ENCODE peak calls at places on chromosomes 3 and 15, in four cellular contexts. A, Q, N and W are unnamed samples.

GRCh38 chr15:66886686-66887273 is 178.6 kb upstream of the SMAD3 start:
- DNase-seq in A (no peak), Q (no peak), N (no peak), W (no peak)

GRCh38 chr3:188196232-188196990 is 42.5 kb downstream of the LPP start:
- DNase-seq in A (no peak), Q (no peak), N (no peak), W (no peak)

GRCh38 chr3:170467007-170467406 is 48.3 kb downstream of the CLDN11 start:
- DNase-seq in A (no peak), Q (no peak), N (no peak), W (no peak)

GRCh38 chr15:48875241-48875640 is 2.7 kb upstream of the EID1 start:
- DNase-seq in A (no peak), Q (no peak), N (no peak), W (no peak)

GRCh38 chr3:66442254-66443249 is 58.3 kb downstream of the LRIG1 start:
- DNase-seq in A (peak), Q (no peak), N (peak), W (peak)

GRCh38 chr3:8987673-8988655 is 24.7 kb upstream of the RAD18 start:
- DNase-seq in A (peak), Q (no peak), N (peak), W (no peak)

GRCh38 chr3:66639794-66640356 is 139.1 kb upstream of the LRIG1 start:
- DNase-seq in A (no peak), Q (no peak), N (no peak), W (no peak)

GRCh38 chr3:172685331-172686214 is 25.3 kb downstream of the NCEH1 start:
- DNase-seq in A (no peak), Q (no peak), N (no peak), W (no peak)

GRCh38 chr15:97902140-97902780 is 58.2 kb upstream of the ARRDC4 start:
- DNase-seq in A (no peak), Q (no peak), N (no peak), W (peak)

GRCh38 chr3:142332390-142332789 is 107.0 kb upstream of the GK5 start:
- DNase-seq in A (no peak), Q (no peak), N (no peak), W (no peak)

GRCh38 chr3:172103724-172104123 is 64.3 kb downstream of the FNDC3B start:
- DNase-seq in A (no peak), Q (peak), N (peak), W (no peak)

GRCh38 chr3:28347374-28348285 is 891 bp upstream of the ZCWPW2 start:
- DNase-seq in A (no peak), Q (no peak), N (no peak), W (peak)

GRCh38 chr3:35201221-35201620 is 438.1 kb upstream of the ARPP21 start:
- DNase-seq in A (no peak), Q (no peak), N (no peak), W (no peak)

GRCh38 chr15:62464705-62465104 is 299.6 kb upstream of the C2CD4B start:
- DNase-seq in A (no peak), Q (no peak), N (no peak), W (peak)

GRCh38 chr3:180085122-180085710 is 48.5 kb upstream of the PEX5L start:
- DNase-seq in A (no peak), Q (no peak), N (no peak), W (no peak)

GRCh38 chr3:77256584-77257488 is 216.9 kb downstream of the ROBO2 start:
- DNase-seq in A (no peak), Q (no peak), N (no peak), W (no peak)

GRCh38 chr15:42194502-42194901 is 13.6 kb downstream of the VPS39 start:
- DNase-seq in A (no peak), Q (no peak), N (no peak), W (no peak)

GRCh38 chr15:79844221-79844620 is 52.6 kb downstream of the MTHFS start:
- DNase-seq in A (no peak), Q (no peak), N (no peak), W (no peak)

GRCh38 chr3:183182732-183183610 is 20.4 kb upstream of the LAMP3 start:
- DNase-seq in A (no peak), Q (no peak), N (no peak), W (no peak)

GRCh38 chr3:174640932-174641331 is 218.2 kb upstream of the NAALADL2 start:
- DNase-seq in A (no peak), Q (no peak), N (no peak), W (no peak)

GRCh38 chr3:1501396-1501795 is 408.6 kb downstream of the CNTN6 start:
- DNase-seq in A (no peak), Q (no peak), N (no peak), W (no peak)

GRCh38 chr3:182909318-182910040 is 70.9 kb downstream of the DCUN1D1 start:
- DNase-seq in A (no peak), Q (no peak), N (peak), W (no peak)

GRCh38 chr3:52880474-52880873 is 16.9 kb downstream of the STIMATE start:
- DNase-seq in A (no peak), Q (no peak), N (no peak), W (no peak)

GRCh38 chr15:75640483-75641175 is 605 bp upstream of the IMP3 start:
- DNase-seq in A (no peak), Q (no peak), N (peak), W (no peak)

GRCh38 chr3:14925729-14926591 is 21.4 kb upstream of the NR2C2 start:
- DNase-seq in A (peak), Q (no peak), N (peak), W (no peak)

GRCh38 chr3:65776494-65776893 is 262.2 kb downstream of the MAGI1 start:
- DNase-seq in A (no peak), Q (no peak), N (no peak), W (peak)

GRCh38 chr3:14880486-14881179 is 61.9 kb downstream of the FGD5 start:
- DNase-seq in A (no peak), Q (no peak), N (no peak), W (no peak)

GRCh38 chr3:126213376-126214044 is 33.1 kb upstream of the ALDH1L1 start:
- DNase-seq in A (no peak), Q (no peak), N (peak), W (no peak)

GRCh38 chr3:182702216-182702615 is 91.1 kb upstream of the ATP11B start:
- DNase-seq in A (no peak), Q (no peak), N (no peak), W (no peak)

GRCh38 chr15:89751748-89752147 is 699 bp upstream of the MESP1 start:
- DNase-seq in A (no peak), Q (no peak), N (no peak), W (no peak)

GRCh38 chr15:99104788-99105515 is at the start of gene SYNM:
- DNase-seq in A (peak), Q (no peak), N (peak), W (no peak)

GRCh38 chr3:96201463-96201862 is 612.9 kb upstream of the EPHA6 start:
- DNase-seq in A (no peak), Q (no peak), N (no peak), W (no peak)